ENCODE peak calls at places on chromosomes 6 and 20, in ten cellular contexts. E is brain microvascular endothelial cell, D is heart left ventricle, G is body of pancreas, U is uterus, Y is A673, J is fibroblast of lung, F is sigmoid colon, Z is heart right ventricle, A is PC-3. T is an unnamed sample.

GRCh38 chr20:49618289-49618688 is 50.4 kb upstream of the PTGIS start:
- DNase-seq in Z (no peak), G (peak; percentile 48), J (no peak), Y (no peak), U (no peak), D (no peak), A (no peak), F (no peak), E (no peak), T (no peak)

GRCh38 chr20:60950547-60950946 is 301.5 kb upstream of the CDH4 start:
- DNase-seq in Y (no peak), Z (no peak), U (no peak), F (no peak), D (no peak), G (no peak), J (no peak), E (no peak), A (no peak), T (no peak)

GRCh38 chr6:1575213-1576041 is 34.3 kb upstream of the FOXC1 start:
- DNase-seq in E (peak; percentile 41), Z (peak; percentile 54), Y (no peak), A (no peak), D (peak; percentile 45), U (peak; percentile 34), G (no peak), J (peak; percentile 52), F (no peak), T (no peak)

GRCh38 chr6:5905431-5906339 is 101.0 kb downstream of the NRN1 start:
- DNase-seq in G (peak; percentile 47), D (peak; percentile 88), J (peak; percentile 85), Y (peak; percentile 39), E (peak; percentile 87), U (peak; percentile 85), F (peak; percentile 94), Z (peak; percentile 73), A (peak; percentile 44), T (peak; percentile 53)

GRCh38 chr6:20454201-20454824 is 52.6 kb downstream of the E2F3 start:
- DNase-seq in Z (no peak), A (peak; percentile 74), G (no peak), D (no peak), Y (no peak), U (no peak), J (no peak), E (no peak), F (no peak), T (no peak)

GRCh38 chr20:37690626-37691369 is 3.0 kb upstream of the CTNNBL1 start:
- DNase-seq in U (no peak), G (no peak), A (no peak), Y (no peak), D (no peak), F (no peak), Z (no peak), E (no peak), J (no peak), T (no peak)

GRCh38 chr6:99521557-99522286 is 6.5 kb upstream of the USP45 start:
- DNase-seq in J (peak; percentile 74), A (no peak), E (peak; percentile 59), D (no peak), U (peak; percentile 39), F (peak; percentile 79), Z (no peak), Y (peak; percentile 34), G (no peak), T (no peak)

GRCh38 chr6:137487181-137487910 is 6.8 kb downstream of the OLIG3 start:
- DNase-seq in F (no peak), J (no peak), A (no peak), D (no peak), Z (no peak), E (no peak), Y (no peak), U (no peak), G (no peak), T (no peak)

GRCh38 chr6:10999994-11000393 is 44.1 kb downstream of the ELOVL2 start:
- DNase-seq in A (no peak), G (no peak), J (peak; percentile 71), E (peak; percentile 24), D (no peak), U (no peak), Y (no peak), Z (peak; percentile 17), F (no peak), T (no peak)

GRCh38 chr6:127971945-127972391 is 71.1 kb upstream of the THEMIS start:
- DNase-seq in G (no peak), Y (no peak), J (peak; percentile 71), U (no peak), E (peak; percentile 86), A (peak; percentile 89), F (no peak), D (no peak), Z (no peak), T (no peak)

DNA sequence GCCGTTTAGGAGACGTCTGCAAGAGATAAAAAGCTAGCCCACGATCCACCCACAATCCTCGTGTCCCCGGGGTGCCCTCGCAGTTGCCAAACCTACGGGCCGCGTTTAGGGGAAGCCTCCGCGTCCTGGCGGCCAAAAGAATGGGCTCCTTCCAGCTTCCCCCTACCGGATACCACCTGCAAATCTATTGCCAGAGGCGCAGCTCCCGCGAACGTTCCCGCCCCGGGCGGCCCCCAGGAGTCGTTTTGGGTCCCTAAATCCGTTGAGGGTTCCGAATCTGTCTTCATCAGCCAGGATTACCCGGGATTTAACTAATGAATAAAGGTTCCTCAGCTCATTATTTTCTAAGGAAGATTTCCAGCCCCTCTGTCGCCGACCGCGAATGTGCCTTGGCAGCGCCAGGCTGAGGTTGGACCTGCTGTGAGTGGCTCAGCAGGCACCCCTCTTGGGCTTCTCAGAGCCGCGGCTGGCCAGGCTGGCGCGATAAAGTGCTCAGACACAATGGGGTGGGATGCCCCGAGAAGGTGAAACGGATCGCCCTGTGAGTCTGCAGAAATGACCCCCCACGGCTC is 2.8 kb upstream of the VSX1 start:
- DNase-seq in Y (no peak), G (no peak), F (no peak), A (no peak), D (no peak), E (no peak), U (no peak), J (no peak), Z (no peak), T (no peak)
- H3K27me3 ChIP-seq in Y (peaks cover 98% of the 10 kb centered on the region), G (peaks cover 33% of the 10 kb centered on the region), F (peaks cover 88% of the 10 kb centered on the region), A (peaks cover 6% of the 10 kb centered on the region), D (peaks cover 81% of the 10 kb centered on the region), E (peaks cover 74% of the 10 kb centered on the region), U (peaks cover 56% of the 10 kb centered on the region), J (peaks cover 65% of the 10 kb centered on the region), Z (peaks cover 82% of the 10 kb centered on the region), T (peaks cover 40% of the 10 kb centered on the region)

GRCh38 chr6:53986165-53986720 is 125.0 kb upstream of the MLIP start:
- DNase-seq in A (peak; percentile 79), F (no peak), U (no peak), D (no peak), J (peak; percentile 80), G (peak; percentile 27), Y (peak; percentile 84), Z (peak; percentile 47), E (peak; percentile 76), T (no peak)
- TF ChIP-seq CTCF in A (peak; percentile 97), F (peak; percentile 62), U (peak; percentile 25), D (peak; percentile 86), J (peak; percentile 78), G (peak; percentile 55), Y (peak; percentile 93), Z (peak; percentile 78), E (peak; percentile 87), T (peak; percentile 74)

DNA sequence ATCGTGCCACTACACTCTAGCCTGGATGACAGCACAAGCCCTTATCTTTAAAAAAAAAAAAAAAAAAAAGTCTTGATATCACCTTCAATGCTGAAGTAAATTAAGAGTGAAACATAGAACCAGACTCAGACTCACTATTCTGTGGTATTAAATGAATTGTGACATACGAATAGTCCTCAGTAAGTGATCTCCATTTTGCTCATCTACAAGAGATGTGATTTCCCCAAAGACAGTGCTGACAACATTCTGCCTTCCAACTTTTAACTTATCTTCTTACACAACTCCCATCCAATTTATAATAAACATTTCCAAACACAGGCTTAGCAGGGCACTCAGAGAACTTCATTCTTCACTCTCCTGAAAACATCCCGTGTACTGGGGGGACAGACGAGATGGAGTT is 8.0 kb downstream of the ZBTB24 start:
- DNase-seq in E (no peak), F (no peak), J (no peak), A (no peak), U (no peak), Z (no peak), Y (no peak), G (no peak), D (no peak), T (no peak)
- H3K36me3 ChIP-seq in E (peaks cover 43% of the 10 kb centered on the region), F (peaks cover 40% of the 10 kb centered on the region), J (peaks cover 15% of the 10 kb centered on the region), A (peaks cover 16% of the 10 kb centered on the region), U (no peaks in the 10 kb centered on the region), Z (no peaks in the 10 kb centered on the region), Y (peaks cover 63% of the 10 kb centered on the region), G (no peaks in the 10 kb centered on the region), D (peaks cover 84% of the 10 kb centered on the region), T (peaks cover 67% of the 10 kb centered on the region)

GRCh38 chr6:77463308-77463880 is at the start of gene HTR1B:
- DNase-seq in A (no peak), Y (no peak), F (peak; percentile 59), G (no peak), Z (no peak), D (no peak), E (no peak), J (no peak), U (no peak), T (no peak)

GRCh38 chr6:77461796-77462195 is 1.5 kb downstream of the HTR1B start:
- DNase-seq in J (no peak), A (no peak), G (no peak), Y (no peak), Z (no peak), U (no peak), F (no peak), E (no peak), D (no peak), T (no peak)

GRCh38 chr6:77466055-77467028 is 3.1 kb upstream of the HTR1B start:
- DNase-seq in E (peak; percentile 81), U (no peak), Z (no peak), J (peak; percentile 68), F (no peak), D (no peak), G (peak; percentile 63), A (peak; percentile 32), Y (peak; percentile 61), T (no peak)

GRCh38 chr6:77463881-77464867 is 883 bp upstream of the HTR1B start:
- DNase-seq in F (peak; percentile 50), Z (no peak), U (no peak), Y (no peak), D (no peak), E (no peak), J (no peak), A (no peak), G (no peak), T (no peak)

DNA sequence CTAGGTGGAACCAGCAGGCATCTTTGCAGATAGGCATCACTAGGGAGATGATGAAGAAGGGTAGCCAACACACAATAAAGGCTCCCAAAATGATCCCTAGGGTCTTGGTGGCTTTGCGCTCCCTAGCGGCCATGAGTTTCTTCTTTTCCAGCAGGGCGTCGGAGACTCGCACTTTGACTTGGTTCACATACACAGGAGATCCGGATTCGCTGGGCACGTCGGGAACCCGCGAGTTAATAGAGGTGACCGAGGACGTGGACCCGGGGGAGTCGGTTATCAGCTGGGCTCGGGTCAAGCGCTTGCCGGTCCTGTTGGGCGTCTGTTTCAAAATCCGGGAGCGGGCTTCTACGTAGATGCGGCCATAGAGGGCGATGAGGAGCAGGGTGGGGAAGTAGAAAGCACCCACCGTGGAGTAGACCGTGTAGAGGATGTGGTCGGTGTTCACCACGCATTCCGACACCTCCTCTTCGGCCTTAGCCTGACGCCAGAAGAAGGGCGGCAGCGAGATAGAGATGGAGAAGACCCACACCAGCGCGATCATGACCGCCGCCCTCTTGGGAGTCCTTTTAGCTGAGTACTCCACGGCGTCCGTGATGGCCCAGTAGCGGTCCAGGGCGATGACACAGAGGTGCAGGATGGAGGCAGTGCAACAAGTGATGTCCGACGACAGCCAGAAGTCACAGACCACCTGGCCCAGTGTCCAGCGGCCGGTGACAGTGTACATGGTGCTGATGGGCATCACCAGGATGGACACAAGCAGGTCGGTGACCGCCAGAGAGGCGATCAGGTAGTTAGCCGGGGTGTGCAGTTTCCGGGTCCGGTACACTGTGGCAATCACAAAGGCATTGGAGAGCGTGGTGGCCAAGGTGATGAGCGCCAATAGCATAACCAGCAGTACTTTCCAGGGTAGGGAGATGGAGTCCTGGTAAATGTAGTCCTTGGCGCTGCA is 658 bp downstream of the HTR1B start:
- DNase-seq in G (no peak), Z (no peak), J (no peak), A (no peak), U (no peak), Y (no peak), E (peak; percentile 66), F (peak; percentile 60), D (no peak), T (peak; percentile 73)
- H3K27me3 ChIP-seq in G (peaks cover 22% of the 10 kb centered on the region), Z (peaks cover 74% of the 10 kb centered on the region), J (peaks cover 27% of the 10 kb centered on the region), A (no peaks in the 10 kb centered on the region), U (peaks cover 7% of the 10 kb centered on the region), Y (peaks cover 67% of the 10 kb centered on the region), E (no peaks in the 10 kb centered on the region), F (peaks cover 63% of the 10 kb centered on the region), D (peaks cover 57% of the 10 kb centered on the region), T (no peaks in the 10 kb centered on the region)